ENCODE peak calls at places on chromosomes 11 and 22, in four cellular contexts. One of them, this sample, is unnamed.

GRCh38 chr11:61923166-61924015 is 6.0 kb upstream of the RAB3IL1 start:
- DNase-seq in HL-60: no peak
- DNase-seq in RWPE1: no peak
- DNase-seq in ELR: no peak
- DNase-seq in this sample: peak

GRCh38 chr22:46500201-46500600 is 37.2 kb downstream of the CELSR1 start:
- DNase-seq in HL-60: no peak
- DNase-seq in RWPE1: no peak
- DNase-seq in ELR: no peak
- DNase-seq in this sample: no peak

GRCh38 chr11:109490953-109491733 is 69.2 kb downstream of the C11orf87 start:
- DNase-seq in HL-60: no peak
- DNase-seq in RWPE1: no peak
- DNase-seq in ELR: no peak
- DNase-seq in this sample: peak

GRCh38 chr11:2754008-2754407 is 54.2 kb upstream of the KCNQ1OT1 start:
- DNase-seq in HL-60: no peak
- DNase-seq in RWPE1: no peak
- DNase-seq in ELR: no peak
- DNase-seq in this sample: no peak

GRCh38 chr11:7637447-7638157 is 35.7 kb downstream of the CYB5R2 start:
- DNase-seq in HL-60: no peak
- DNase-seq in RWPE1: peak
- DNase-seq in ELR: peak
- DNase-seq in this sample: peak

GRCh38 chr22:29481265-29482000 is 1.4 kb downstream of the NEFH start:
- DNase-seq in HL-60: no peak
- DNase-seq in RWPE1: no peak
- DNase-seq in ELR: no peak
- DNase-seq in this sample: no peak

GRCh38 chr22:17855891-17856290 is 81.6 kb upstream of the BID start:
- DNase-seq in HL-60: no peak
- DNase-seq in RWPE1: no peak
- DNase-seq in ELR: no peak
- DNase-seq in this sample: no peak

GRCh38 chr11:86671386-86672006 is 920 bp downstream of the ME3 start:
- DNase-seq in HL-60: no peak
- DNase-seq in RWPE1: peak
- DNase-seq in ELR: peak
- DNase-seq in this sample: peak

GRCh38 chr22:27537481-27537891 is 264.1 kb downstream of the MN1 start:
- DNase-seq in HL-60: no peak
- DNase-seq in RWPE1: no peak
- DNase-seq in ELR: no peak
- DNase-seq in this sample: no peak

GRCh38 chr11:112352907-112353306 is 92.2 kb upstream of the PLET1 start:
- DNase-seq in HL-60: no peak
- DNase-seq in RWPE1: peak
- DNase-seq in ELR: peak
- DNase-seq in this sample: no peak

GRCh38 chr22:32310777-32311176 is 46.9 kb upstream of the RFPL3 start:
- DNase-seq in HL-60: no peak
- DNase-seq in RWPE1: no peak
- DNase-seq in ELR: no peak
- DNase-seq in this sample: no peak

GRCh38 chr22:21650280-21650679 is 8.2 kb downstream of the SDF2L1 start:
- DNase-seq in HL-60: no peak
- DNase-seq in RWPE1: no peak
- DNase-seq in ELR: no peak
- DNase-seq in this sample: no peak

GRCh38 chr11:75762885-75763284 is 5.7 kb upstream of the DGAT2 start:
- DNase-seq in HL-60: peak
- DNase-seq in RWPE1: no peak
- DNase-seq in ELR: no peak
- DNase-seq in this sample: no peak

GRCh38 chr22:17717708-17718107 is 56.6 kb downstream of the BID start:
- DNase-seq in HL-60: no peak
- DNase-seq in RWPE1: no peak
- DNase-seq in ELR: no peak
- DNase-seq in this sample: no peak

GRCh38 chr11:84922212-84922805 is 704.8 kb downstream of the DLG2 start:
- DNase-seq in HL-60: no peak
- DNase-seq in RWPE1: no peak
- DNase-seq in ELR: no peak
- DNase-seq in this sample: peak

GRCh38 chr22:40156001-40156516 is 21.7 kb upstream of the TNRC6B start:
- DNase-seq in HL-60: peak
- DNase-seq in RWPE1: peak
- DNase-seq in ELR: peak
- DNase-seq in this sample: peak

GRCh38 chr22:46070215-46070721 is 80.1 kb upstream of the PPARA start:
- DNase-seq in HL-60: peak
- DNase-seq in RWPE1: no peak
- DNase-seq in ELR: peak
- DNase-seq in this sample: no peak

GRCh38 chr11:65611758-65612603 is 2.0 kb downstream of the MAP3K11 start:
- DNase-seq in HL-60: no peak
- DNase-seq in RWPE1: no peak
- DNase-seq in ELR: peak
- DNase-seq in this sample: no peak

GRCh38 chr11:125569913-125570621 is 790 bp downstream of the EI24 start:
- DNase-seq in HL-60: no peak
- DNase-seq in RWPE1: peak
- DNase-seq in ELR: peak
- DNase-seq in this sample: peak

GRCh38 chr11:119888119-119888518 is 159.1 kb upstream of the NECTIN1 start:
- DNase-seq in HL-60: no peak
- DNase-seq in RWPE1: no peak
- DNase-seq in ELR: no peak
- DNase-seq in this sample: peak

GRCh38 chr11:17691550-17691949 is 27.8 kb upstream of the MYOD1 start:
- DNase-seq in HL-60: no peak
- DNase-seq in RWPE1: no peak
- DNase-seq in ELR: no peak
- DNase-seq in this sample: no peak

GRCh38 chr11:126190792-126191191 is 20.7 kb downstream of the RPUSD4 start:
- DNase-seq in HL-60: no peak
- DNase-seq in RWPE1: no peak
- DNase-seq in ELR: no peak
- DNase-seq in this sample: no peak

GRCh38 chr22:41417622-41418390 is 28.8 kb downstream of the TOB2 start:
- DNase-seq in HL-60: no peak
- DNase-seq in RWPE1: no peak
- DNase-seq in ELR: no peak
- DNase-seq in this sample: peak

GRCh38 chr11:45147871-45148270 is 1.4 kb downstream of the PRDM11 start:
- DNase-seq in HL-60: no peak
- DNase-seq in RWPE1: no peak
- DNase-seq in ELR: no peak
- DNase-seq in this sample: no peak

GRCh38 chr11:8192016-8192895 is 23.4 kb upstream of the RIC3 start:
- DNase-seq in HL-60: peak
- DNase-seq in RWPE1: peak
- DNase-seq in ELR: peak
- DNase-seq in this sample: peak

GRCh38 chr22:50018608-50019291 is 6.2 kb upstream of the IL17REL start:
- DNase-seq in HL-60: no peak
- DNase-seq in RWPE1: no peak
- DNase-seq in ELR: no peak
- DNase-seq in this sample: no peak

GRCh38 chr11:4936745-4937144 is 10.7 kb downstream of the OR51A4 start:
- DNase-seq in HL-60: no peak
- DNase-seq in RWPE1: no peak
- DNase-seq in ELR: no peak
- DNase-seq in this sample: no peak

GRCh38 chr11:18792066-18792591 is 531 bp upstream of the PTPN5 start:
- DNase-seq in HL-60: no peak
- DNase-seq in RWPE1: no peak
- DNase-seq in ELR: no peak
- DNase-seq in this sample: no peak

GRCh38 chr11:126257764-126258163 is 10.9 kb downstream of the SRPRA start:
- DNase-seq in HL-60: no peak
- DNase-seq in RWPE1: no peak
- DNase-seq in ELR: peak
- DNase-seq in this sample: peak